ENCODE peak calls at places on chromosome 2, in seven cellular contexts. T is NCI-H2081 treated with DMSO at 0.1 percent for 48 hours; J is GM03348; Q is stimulated activated naive B cell treated with anti-CD40 and anti-IgM and Interleukin-4, amounts not matched to agents 10 μg/mL and 1 μg/mL and 100 μg/mL, for 72 hours; Y is fibroblast of lung; A is H9; R is activated naive CD4-positive, alpha-beta T cell treated with anti-CD3 and anti-CD28 coated beads, Interleukin-2, amount 50 U/mL, for 72 hours. L is an unnamed sample.

GRCh38 chr2:49271060-49271665 is 116.8 kb upstream of the FSHR start:
- DNase-seq in T (no peak), J (no peak), Q (no peak), Y (no peak), A (no peak), R (no peak), L (no peak)

GRCh38 chr2:150212722-150213171 is 274.7 kb downstream of the RND3 start:
- DNase-seq in T (no peak), J (peak), Q (no peak), Y (peak), A (no peak), R (no peak), L (peak)

GRCh38 chr2:209495855-209496585 is 72.2 kb downstream of the MAP2 start:
- DNase-seq in T (peak), J (peak), Q (no peak), Y (peak), A (no peak), R (no peak), L (peak)

GRCh38 chr2:241412144-241412543 is 56.1 kb downstream of the FARP2 start:
- DNase-seq in T (no peak), J (no peak), Q (no peak), Y (peak), A (no peak), R (no peak), L (no peak)

GRCh38 chr2:49480520-49480919 is 326.2 kb upstream of the FSHR start:
- DNase-seq in T (no peak), J (no peak), Q (no peak), Y (no peak), A (no peak), R (no peak), L (no peak)

GRCh38 chr2:206071832-206072231 is 14.1 kb downstream of the INO80D start:
- DNase-seq in T (no peak), J (no peak), Q (no peak), Y (no peak), A (no peak), R (no peak), L (no peak)

GRCh38 chr2:201928363-201928762 is 105.3 kb upstream of the FZD7 start:
- DNase-seq in T (no peak), J (no peak), Q (no peak), Y (no peak), A (no peak), R (no peak), L (no peak)

GRCh38 chr2:161961046-161961445 is 113.0 kb downstream of the DPP4 start:
- DNase-seq in T (no peak), J (no peak), Q (no peak), Y (no peak), A (no peak), R (no peak), L (no peak)